ENCODE peak calls at places on chromosomes 12 and 14, in ten cellular contexts. L is spleen, Z is endothelial cell of umbilical vein, X is stomach, P is Panc1, S is GM23338, H is transverse colon, G is HepG2, I is K562, Q is breast epithelium. T is an unnamed sample.

GRCh38 chr12:104720346-104721064 is 237.6 kb downstream of the SLC41A2 start:
- DNase-seq in I (no peak), P (no peak), G (no peak), L (peak), X (peak), S (no peak), Z (peak), H (peak), Q (no peak), T (no peak)

GRCh38 chr12:76871751-76872150 is 7.1 kb downstream of the CSRP2 start:
- DNase-seq in H (no peak), P (no peak), Q (no peak), L (no peak), I (no peak), Z (no peak), S (no peak), G (no peak), X (no peak), T (no peak)

GRCh38 chr12:124740691-124741137 is 123.0 kb downstream of the SCARB1 start:
- DNase-seq in S (no peak), Q (no peak), X (peak), I (peak), H (peak), Z (peak), G (peak), P (no peak), L (no peak), T (peak)

GRCh38 chr14:100058777-100059432 is 6.3 kb upstream of the EVL start:
- DNase-seq in Z (no peak), H (no peak), I (no peak), P (no peak), X (no peak), G (no peak), Q (no peak), S (no peak), L (no peak), T (no peak)

GRCh38 chr12:111242190-111242589 is 126.7 kb downstream of the PHETA1 start:
- DNase-seq in Z (no peak), H (no peak), S (no peak), L (no peak), P (no peak), X (no peak), Q (no peak), G (no peak), I (no peak), T (no peak)

GRCh38 chr12:52207106-52207505 is 15.3 kb upstream of the KRT80 start:
- DNase-seq in L (peak), G (no peak), Z (no peak), X (no peak), H (no peak), P (no peak), S (no peak), I (no peak), Q (no peak), T (peak)

GRCh38 chr12:113082486-113083148 is 26.1 kb downstream of the DTX1 start:
- DNase-seq in Z (no peak), L (no peak), Q (no peak), H (no peak), S (no peak), I (no peak), G (no peak), P (no peak), X (no peak), T (no peak)

GRCh38 chr12:15605886-15606590 is 183.2 kb downstream of the EPS8 start:
- DNase-seq in I (no peak), H (no peak), Z (peak), G (no peak), S (no peak), L (no peak), P (no peak), Q (no peak), X (no peak), T (no peak)

GRCh38 chr14:105059917-105060565 is 5.2 kb downstream of the GPR132 start:
- DNase-seq in Q (no peak), G (no peak), H (no peak), L (peak), I (no peak), S (no peak), P (no peak), Z (no peak), X (no peak), T (no peak)

GRCh38 chr14:68643673-68644072 is 149.2 kb downstream of the ZFP36L1 start:
- DNase-seq in Q (no peak), P (no peak), S (peak), X (no peak), Z (no peak), H (no peak), L (no peak), I (no peak), G (no peak), T (no peak)

GRCh38 chr14:92040431-92041040 is 677 bp upstream of the TRIP11 start:
- DNase-seq in L (no peak), I (no peak), H (peak), Q (no peak), G (peak), S (peak), Z (peak), X (peak), P (no peak), T (no peak)

GRCh38 chr12:128204725-128205124 is 62.2 kb upstream of the TMEM132C start:
- DNase-seq in L (no peak), P (no peak), X (no peak), S (no peak), Z (no peak), G (no peak), H (no peak), I (no peak), Q (no peak), T (no peak)

GRCh38 chr12:121775501-121775900 is 18.0 kb downstream of the RHOF start:
- DNase-seq in S (no peak), Q (no peak), P (no peak), Z (no peak), H (no peak), G (no peak), L (no peak), X (no peak), I (no peak), T (no peak)

GRCh38 chr12:64625243-64626077 is 15.2 kb downstream of the RASSF3 start:
- DNase-seq in G (peak), Q (peak), X (peak), H (peak), L (no peak), S (no peak), P (peak), Z (peak), I (peak), T (peak)

GRCh38 chr14:52013984-52014600 is 24.7 kb downstream of the RTRAF start:
- DNase-seq in X (no peak), H (no peak), Q (no peak), P (no peak), G (no peak), I (peak), S (peak), L (no peak), Z (no peak), T (no peak)

GRCh38 chr12:121110211-121110940 is 22.3 kb upstream of the P2RX7 start:
- DNase-seq in Q (peak), S (peak), G (peak), I (peak), L (no peak), Z (peak), X (peak), P (peak), H (peak), T (peak)

GRCh38 chr12:113463746-113464743 is 7.6 kb downstream of the LHX5 start:
- DNase-seq in H (no peak), I (no peak), S (peak), P (no peak), Q (no peak), X (no peak), Z (no peak), L (no peak), G (no peak), T (no peak)

GRCh38 chr12:96224219-96224615 is 30.0 kb downstream of the ELK3 start:
- DNase-seq in Q (no peak), X (no peak), G (no peak), S (no peak), P (no peak), Z (peak), H (no peak), I (no peak), L (no peak), T (no peak)

GRCh38 chr12:130838284-130838950 is 633 bp downstream of the STX2 start:
- DNase-seq in L (no peak), H (peak), S (peak), Q (no peak), Z (peak), X (peak), I (peak), P (no peak), G (peak), T (no peak)

GRCh38 chr12:107748472-107748871 is 12.5 kb downstream of the PRDM4 start:
- DNase-seq in L (no peak), Z (peak), X (no peak), H (no peak), G (no peak), I (no peak), S (no peak), Q (no peak), P (no peak), T (no peak)

GRCh38 chr12:88418856-88419497 is 161.3 kb downstream of the KITLG start:
- DNase-seq in Z (no peak), P (no peak), Q (no peak), I (no peak), G (no peak), H (no peak), X (no peak), L (no peak), S (no peak), T (no peak)

GRCh38 chr14:55898938-55899337 is 219.3 kb upstream of the PELI2 start:
- DNase-seq in S (no peak), Z (no peak), L (no peak), P (no peak), X (peak), I (no peak), Q (no peak), H (no peak), G (no peak), T (no peak)

GRCh38 chr12:107917912-107918800 is 143.7 kb downstream of the ASCL4 start:
- DNase-seq in G (peak), I (peak), S (peak), Z (no peak), X (no peak), Q (no peak), P (no peak), L (no peak), H (no peak), T (no peak)

DNA sequence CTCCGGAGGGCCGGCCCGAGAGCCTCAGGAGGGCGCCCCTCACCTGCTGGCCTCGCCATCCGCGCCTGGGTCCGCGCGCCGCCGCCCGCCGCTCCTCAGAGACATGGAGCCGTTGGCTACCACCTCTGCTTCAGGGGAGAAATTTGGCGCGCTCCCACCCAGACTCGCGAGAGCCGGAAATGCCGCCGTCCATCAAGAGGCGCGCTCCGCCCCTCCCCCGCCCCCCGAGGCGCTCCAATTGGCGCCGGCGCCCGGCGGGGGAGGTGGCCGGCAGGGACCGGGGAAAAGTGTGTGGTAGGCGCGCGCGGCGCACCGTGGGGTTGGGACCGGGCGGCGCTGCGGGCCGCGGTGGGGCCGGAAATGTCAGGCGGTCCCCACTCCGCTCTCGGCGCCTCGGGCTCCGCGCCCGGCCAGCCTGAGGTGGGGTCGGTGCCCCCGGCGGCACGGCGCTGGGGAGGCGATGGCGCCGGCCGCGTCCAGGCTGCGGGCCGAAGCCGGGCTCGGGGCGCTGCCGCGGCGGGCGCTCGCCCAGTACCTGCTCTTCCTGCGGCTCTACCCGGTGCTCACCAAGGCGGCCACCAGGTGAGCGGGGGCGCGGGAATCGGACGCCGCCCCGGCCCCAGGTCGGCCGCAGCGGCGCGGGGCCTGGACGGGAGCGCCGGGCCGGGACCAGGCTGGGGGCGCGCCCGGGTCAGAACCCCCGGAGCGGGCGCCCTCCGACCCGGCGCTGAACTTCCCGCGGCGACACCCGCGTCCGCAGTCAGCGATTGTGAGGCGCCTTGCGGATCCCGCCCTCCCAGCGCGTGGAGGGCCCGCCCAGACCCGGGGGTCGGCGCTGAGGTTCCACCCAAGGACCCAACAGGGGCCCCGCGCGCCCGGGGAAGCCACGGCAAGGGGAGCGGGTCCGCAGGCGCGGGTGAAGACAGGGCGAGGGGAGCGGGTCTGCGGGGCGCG is at the start of the genes POLE and PXMP2:
- DNase-seq in Q (peak), G (peak), L (peak), Z (peak), H (peak), S (peak), I (peak), X (peak), P (peak), T (peak)
- TF ChIP-seq CTCF in Q (no peak), G (peak), L (no peak), Z (no peak), H (no peak), S (no peak), I (no peak), X (no peak), P (no peak), T (no peak)

GRCh38 chr14:71163050-71163841 is 256.0 kb downstream of the PCNX1 start:
- DNase-seq in G (no peak), I (no peak), S (no peak), L (no peak), Z (no peak), X (no peak), P (no peak), Q (no peak), H (no peak), T (no peak)
- TF ChIP-seq POLR2AphosphoS5 in G (no peak), I (no peak), S (no peak), L (no peak), Z (no peak), X (no peak), P (no peak), Q (no peak), H (no peak), T (no peak)

DNA sequence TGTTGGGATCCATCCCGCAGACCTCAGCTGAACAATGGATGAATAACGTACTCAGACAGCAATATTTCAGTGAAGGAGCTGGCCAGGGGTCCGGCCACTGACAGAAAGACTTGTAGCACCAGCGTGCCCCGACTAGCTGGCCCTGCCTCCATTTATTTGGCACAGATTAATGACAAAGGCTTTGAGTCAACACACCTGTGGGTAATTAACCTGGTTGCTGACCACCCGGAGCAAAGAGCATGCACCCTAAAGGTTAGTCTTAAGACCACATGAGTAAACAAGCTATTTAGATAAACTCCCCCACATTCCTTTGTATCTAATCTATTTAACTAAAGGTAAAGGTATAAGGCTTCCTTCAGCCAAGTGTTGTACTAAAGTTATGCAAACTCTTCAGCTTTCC is 868.6 kb downstream of the LRFN5 start:
- DNase-seq in I (no peak), Z (no peak), G (no peak), X (no peak), Q (no peak), L (no peak), H (no peak), P (no peak), S (peak), T (no peak)
- H3K4me3 ChIP-seq in I (no peak), Z (no peak), G (no peak), X (no peak), Q (no peak), L (no peak), H (no peak), P (no peak), S (no peak), T (no peak)

DNA sequence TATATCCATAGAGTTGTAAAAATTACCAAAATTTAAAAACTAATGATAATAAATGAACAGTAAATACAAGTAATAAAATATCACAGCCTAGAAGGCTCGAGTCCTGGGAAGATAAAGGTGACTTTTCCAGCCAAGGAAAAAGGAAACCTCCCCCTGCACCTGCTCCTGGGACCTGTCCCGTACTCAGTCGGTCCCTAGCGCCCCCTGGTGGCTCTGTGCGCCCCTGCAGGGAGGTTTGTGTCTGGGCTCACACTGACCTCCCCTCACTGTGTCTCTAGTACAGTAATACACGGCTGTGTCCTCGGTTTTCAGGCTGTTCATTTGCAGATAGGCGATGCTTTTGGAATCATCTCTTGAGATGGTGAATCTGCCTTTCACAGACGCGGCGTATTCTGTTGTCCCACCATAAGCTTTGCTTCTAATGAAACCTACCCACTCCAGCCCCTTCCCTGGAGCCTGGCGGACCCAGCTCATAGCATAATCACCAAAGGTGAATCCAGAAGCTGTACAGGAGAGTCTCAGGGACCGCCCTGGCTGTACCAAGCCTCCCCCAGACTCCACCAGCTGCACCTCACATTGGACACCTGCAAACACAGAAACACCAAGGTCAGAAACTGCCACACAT is 1030.4 kb downstream of the TMEM121 start:
- DNase-seq in P (peak), I (peak), G (peak), Q (no peak), S (peak), X (peak), Z (no peak), H (peak), L (peak), T (no peak)
- TF ChIP-seq CTCF in P (peak), I (peak), G (peak), Q (no peak), S (peak), X (peak), Z (no peak), H (peak), L (peak), T (no peak)

GRCh38 chr14:60640859-60641721 is 8.2 kb downstream of the SIX1 start:
- DNase-seq in L (no peak), Q (no peak), X (no peak), H (no peak), S (peak), P (no peak), Z (no peak), G (no peak), I (no peak), T (no peak)

GRCh38 chr14:60641722-60642269 is 7.5 kb downstream of the SIX1 start:
- DNase-seq in I (no peak), Z (no peak), P (no peak), G (no peak), L (no peak), X (no peak), S (no peak), H (no peak), Q (no peak), T (no peak)

GRCh38 chr14:60643443-60644402 is 5.6 kb downstream of the SIX1 start:
- DNase-seq in I (no peak), H (no peak), X (no peak), Q (no peak), L (no peak), P (no peak), Z (no peak), G (peak), S (peak), T (no peak)

GRCh38 chr14:60642790-60643397 is 6.4 kb downstream of the SIX1 start:
- DNase-seq in Z (no peak), Q (no peak), P (no peak), G (no peak), I (no peak), X (no peak), S (peak), H (no peak), L (no peak), T (no peak)

DNA sequence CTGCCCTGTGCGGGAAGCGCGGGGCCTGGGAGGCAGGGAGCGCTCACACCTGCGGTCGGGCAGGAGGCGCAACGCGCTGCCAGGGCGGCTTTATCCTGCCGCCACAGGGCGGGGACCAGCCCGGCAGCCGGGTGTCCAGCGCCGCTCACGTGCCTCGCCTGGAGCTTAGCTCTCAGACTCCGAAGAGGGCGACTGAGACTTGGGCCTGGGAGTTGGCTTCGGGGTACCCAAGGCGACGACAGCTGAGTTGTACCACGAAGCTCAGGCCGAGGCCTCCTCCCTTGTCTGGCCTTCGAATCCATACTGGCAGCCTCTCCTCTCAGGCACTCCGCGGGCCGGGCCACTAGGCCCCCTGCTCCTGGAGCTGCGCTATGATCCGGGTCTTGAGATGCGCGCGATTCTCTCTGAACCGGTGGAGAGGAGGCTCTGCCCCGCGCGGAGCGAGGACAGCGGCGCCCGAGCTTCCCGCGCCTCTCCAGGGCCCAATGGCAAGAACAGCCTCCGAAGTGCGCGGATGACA is 6.9 kb downstream of the SIX1 start:
- DNase-seq in P (no peak), G (no peak), S (peak), X (no peak), Q (no peak), I (no peak), L (no peak), Z (no peak), H (no peak), T (no peak)
- TF ChIP-seq POLR2AphosphoS5 in P (no peak), G (no peak), S (peak), X (no peak), Q (no peak), I (no peak), L (no peak), Z (no peak), H (no peak), T (no peak)

GRCh38 chr12:132488127-132489077 is 1.5 kb upstream of the FBRSL1 start:
- DNase-seq in I (no peak), X (no peak), Q (no peak), Z (no peak), G (no peak), L (peak), S (no peak), H (peak), P (no peak), T (no peak)
- H3K4me3 ChIP-seq in I (peak), X (peak), Q (peak), Z (no peak), G (no peak), L (peak), S (peak), H (no peak), P (peak), T (peak)

GRCh38 chr14:93655078-93655750 is 133.1 kb downstream of the PRIMA1 start:
- DNase-seq in Q (no peak), L (no peak), G (peak), Z (peak), I (peak), X (no peak), P (peak), S (peak), H (no peak), T (no peak)
- TF ChIP-seq CTCF in Q (no peak), L (peak), G (peak), Z (peak), I (peak), X (no peak), P (peak), S (peak), H (peak), T (peak)

GRCh38 chr14:61537567-61538463 is 157.5 kb upstream of the HIF1A start:
- DNase-seq in L (no peak), G (peak), H (peak), X (peak), Z (peak), Q (peak), I (peak), S (peak), P (no peak), T (no peak)
- TF ChIP-seq POLR2AphosphoS5 in L (no peak), G (peak), H (peak), X (peak), Z (no peak), Q (peak), I (no peak), S (peak), P (no peak), T (no peak)

GRCh38 chr14:35742032-35742371 is 67.1 kb downstream of the RALGAPA1 start:
- DNase-seq in Q (no peak), X (no peak), I (no peak), G (no peak), H (no peak), Z (no peak), S (no peak), L (no peak), P (no peak), T (no peak)
- H3K4me3 ChIP-seq in Q (no peak), X (no peak), I (no peak), G (no peak), H (no peak), Z (no peak), S (no peak), L (no peak), P (no peak), T (no peak)

T was measured in sigmoid colon.